ENCODE peak calls at places on chromosomes 5 and 9, in ten cellular contexts. One of them, this sample, is unnamed.

GRCh38 chr9:16613605-16614004 is 256.9 kb downstream of the BNC2 start:
- DNase-seq in endothelial cell of umbilical vein: no peak
- DNase-seq in PC-3: no peak
- DNase-seq in neural progenitor cell: no peak
- DNase-seq in GM12878: no peak
- DNase-seq in neuronal stem cell: no peak
- DNase-seq in keratinocyte: no peak
- DNase-seq in mesendoderm: no peak
- DNase-seq in GM23338: no peak
- DNase-seq in GM23248: no peak
- DNase-seq in this sample: no peak

GRCh38 chr5:151740958-151741373 is 17.5 kb downstream of the ATOX1 start:
- DNase-seq in PC-3: peak
- DNase-seq in GM12878: no peak
- DNase-seq in neuronal stem cell: no peak
- DNase-seq in GM23248: peak
- DNase-seq in GM23338: no peak
- DNase-seq in neural progenitor cell: no peak
- DNase-seq in keratinocyte: no peak
- DNase-seq in endothelial cell of umbilical vein: peak
- DNase-seq in mesendoderm: no peak
- DNase-seq in this sample: peak

GRCh38 chr9:105187781-105188180 is 56.7 kb upstream of the SLC44A1 start:
- DNase-seq in mesendoderm: no peak
- DNase-seq in GM12878: no peak
- DNase-seq in neuronal stem cell: no peak
- DNase-seq in neural progenitor cell: no peak
- DNase-seq in GM23248: peak
- DNase-seq in endothelial cell of umbilical vein: peak
- DNase-seq in keratinocyte: no peak
- DNase-seq in PC-3: peak
- DNase-seq in GM23338: no peak
- DNase-seq in this sample: peak

GRCh38 chr5:169404223-169404622 is 103.3 kb upstream of the SLIT3 start:
- DNase-seq in GM12878: no peak
- DNase-seq in neural progenitor cell: no peak
- DNase-seq in GM23338: no peak
- DNase-seq in keratinocyte: no peak
- DNase-seq in endothelial cell of umbilical vein: no peak
- DNase-seq in PC-3: no peak
- DNase-seq in neuronal stem cell: no peak
- DNase-seq in mesendoderm: no peak
- DNase-seq in GM23248: peak
- DNase-seq in this sample: no peak

GRCh38 chr5:126016256-126016655 is 407.0 kb upstream of the GRAMD2B start:
- DNase-seq in mesendoderm: no peak
- DNase-seq in keratinocyte: no peak
- DNase-seq in PC-3: no peak
- DNase-seq in GM23338: no peak
- DNase-seq in GM12878: no peak
- DNase-seq in endothelial cell of umbilical vein: no peak
- DNase-seq in GM23248: peak
- DNase-seq in neuronal stem cell: no peak
- DNase-seq in neural progenitor cell: no peak
- DNase-seq in this sample: no peak

GRCh38 chr5:177471610-177472356 is 1.7 kb downstream of the DBN1 start:
- DNase-seq in keratinocyte: no peak
- DNase-seq in endothelial cell of umbilical vein: no peak
- DNase-seq in GM23338: no peak
- DNase-seq in neuronal stem cell: no peak
- DNase-seq in mesendoderm: no peak
- DNase-seq in GM23248: peak
- DNase-seq in neural progenitor cell: no peak
- DNase-seq in PC-3: no peak
- DNase-seq in GM12878: no peak
- DNase-seq in this sample: peak

GRCh38 chr9:19876569-19877316 is 87.9 kb upstream of the SLC24A2 start:
- DNase-seq in GM23338: no peak
- DNase-seq in mesendoderm: no peak
- DNase-seq in GM23248: no peak
- DNase-seq in GM12878: no peak
- DNase-seq in neuronal stem cell: no peak
- DNase-seq in neural progenitor cell: no peak
- DNase-seq in PC-3: no peak
- DNase-seq in keratinocyte: no peak
- DNase-seq in endothelial cell of umbilical vein: no peak
- DNase-seq in this sample: no peak

GRCh38 chr9:23693374-23693773 is 132.7 kb downstream of the ELAVL2 start:
- DNase-seq in GM23338: no peak
- DNase-seq in PC-3: no peak
- DNase-seq in endothelial cell of umbilical vein: no peak
- DNase-seq in GM23248: no peak
- DNase-seq in keratinocyte: no peak
- DNase-seq in GM12878: no peak
- DNase-seq in neuronal stem cell: no peak
- DNase-seq in mesendoderm: no peak
- DNase-seq in neural progenitor cell: no peak
- DNase-seq in this sample: no peak

GRCh38 chr5:132087176-132087575 is 13.6 kb downstream of the CSF2 start:
- DNase-seq in keratinocyte: no peak
- DNase-seq in GM23338: no peak
- DNase-seq in mesendoderm: no peak
- DNase-seq in endothelial cell of umbilical vein: peak
- DNase-seq in neuronal stem cell: no peak
- DNase-seq in PC-3: no peak
- DNase-seq in GM23248: no peak
- DNase-seq in GM12878: no peak
- DNase-seq in neural progenitor cell: no peak
- DNase-seq in this sample: no peak

GRCh38 chr5:66417681-66418248 is 178.4 kb upstream of the MAST4 start:
- DNase-seq in GM23248: no peak
- DNase-seq in neuronal stem cell: no peak
- DNase-seq in mesendoderm: no peak
- DNase-seq in GM23338: no peak
- DNase-seq in PC-3: no peak
- DNase-seq in endothelial cell of umbilical vein: no peak
- DNase-seq in GM12878: no peak
- DNase-seq in keratinocyte: no peak
- DNase-seq in neural progenitor cell: no peak
- DNase-seq in this sample: no peak

GRCh38 chr5:68258531-68258930 is 43.0 kb downstream of the PIK3R1 start:
- DNase-seq in endothelial cell of umbilical vein: no peak
- DNase-seq in GM23338: no peak
- DNase-seq in GM23248: no peak
- DNase-seq in neuronal stem cell: no peak
- DNase-seq in neural progenitor cell: no peak
- DNase-seq in PC-3: no peak
- DNase-seq in keratinocyte: no peak
- DNase-seq in mesendoderm: no peak
- DNase-seq in GM12878: no peak
- DNase-seq in this sample: no peak

DNA sequence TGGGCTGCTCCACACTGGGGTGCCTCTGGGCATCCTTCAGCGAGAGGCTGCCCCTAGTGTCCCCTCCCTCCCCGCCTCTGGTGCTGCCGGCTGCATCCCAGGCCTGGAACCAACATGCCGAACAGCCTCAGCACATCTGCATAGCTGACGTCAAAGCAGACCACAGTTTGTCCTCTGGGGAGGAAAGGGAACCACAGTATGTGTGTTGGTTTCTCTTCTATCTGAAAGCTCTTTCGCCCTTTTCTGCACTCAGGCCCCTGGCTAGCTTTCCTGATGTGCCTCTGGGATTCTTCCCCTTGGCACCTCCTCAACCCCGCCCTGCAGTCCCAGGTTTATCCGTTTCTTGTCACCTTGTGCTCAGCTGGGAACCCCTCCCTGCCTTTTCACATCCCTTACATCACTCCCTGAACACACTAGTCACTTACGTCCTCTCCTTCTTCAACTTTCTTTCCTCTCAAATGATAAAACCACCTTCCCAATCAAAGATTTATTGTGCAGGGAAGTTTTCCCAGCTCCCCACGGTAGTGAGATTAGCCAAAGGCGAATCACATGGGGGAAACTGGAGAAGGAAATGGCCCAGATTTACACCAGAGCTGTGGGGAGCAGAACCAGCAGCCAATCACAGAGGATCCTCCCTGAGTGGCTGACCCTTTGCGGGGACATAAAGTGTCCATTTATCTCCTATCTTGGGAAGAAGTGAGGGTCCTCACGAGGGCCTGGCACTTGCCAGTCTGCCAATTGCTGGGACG is 35.6 kb upstream of the B4GALT1 start:
- DNase-seq in endothelial cell of umbilical vein: no peak
- DNase-seq in neuronal stem cell: no peak
- DNase-seq in keratinocyte: no peak
- DNase-seq in neural progenitor cell: no peak
- DNase-seq in PC-3: no peak
- DNase-seq in GM23248: peak
- DNase-seq in mesendoderm: no peak
- DNase-seq in GM12878: peak
- DNase-seq in GM23338: peak
- DNase-seq in this sample: peak
- H3K27ac ChIP-seq in endothelial cell of umbilical vein: no peak
- H3K27ac ChIP-seq in neuronal stem cell: no peak
- H3K27ac ChIP-seq in keratinocyte: peak
- H3K27ac ChIP-seq in neural progenitor cell: no peak
- H3K27ac ChIP-seq in PC-3: no peak
- H3K27ac ChIP-seq in GM23248: no peak
- H3K27ac ChIP-seq in mesendoderm: no peak
- H3K27ac ChIP-seq in GM12878: peak
- H3K27ac ChIP-seq in GM23338: no peak
- H3K27ac ChIP-seq in this sample: peak

GRCh38 chr5:1036504-1037122 is 28.0 kb downstream of the NKD2 start:
- DNase-seq in GM12878: no peak
- DNase-seq in PC-3: no peak
- DNase-seq in GM23338: no peak
- DNase-seq in neuronal stem cell: no peak
- DNase-seq in neural progenitor cell: no peak
- DNase-seq in mesendoderm: no peak
- DNase-seq in GM23248: no peak
- DNase-seq in keratinocyte: no peak
- DNase-seq in endothelial cell of umbilical vein: no peak
- DNase-seq in this sample: peak
- H3K4me2 ChIP-seq in GM12878: no peak
- H3K4me2 ChIP-seq in PC-3: no peak
- H3K4me2 ChIP-seq in GM23338: no peak
- H3K4me2 ChIP-seq in neuronal stem cell: no peak
- H3K4me2 ChIP-seq in neural progenitor cell: no peak
- H3K4me2 ChIP-seq in mesendoderm: no peak
- H3K4me2 ChIP-seq in GM23248: no peak
- H3K4me2 ChIP-seq in keratinocyte: no peak
- H3K4me2 ChIP-seq in endothelial cell of umbilical vein: no peak
- H3K4me2 ChIP-seq in this sample: no peak

GRCh38 chr5:140564196-140565023 is at the start of the genes APBB3 and SLC35A4:
- DNase-seq in GM23338: peak
- DNase-seq in PC-3: peak
- DNase-seq in keratinocyte: peak
- DNase-seq in GM12878: peak
- DNase-seq in neuronal stem cell: peak
- DNase-seq in endothelial cell of umbilical vein: peak
- DNase-seq in neural progenitor cell: peak
- DNase-seq in mesendoderm: peak
- DNase-seq in GM23248: peak
- DNase-seq in this sample: peak

GRCh38 chr5:140563554-140563953 is 844 bp downstream of the APBB3 start:
- DNase-seq in endothelial cell of umbilical vein: no peak
- DNase-seq in GM23338: no peak
- DNase-seq in mesendoderm: no peak
- DNase-seq in neuronal stem cell: no peak
- DNase-seq in PC-3: no peak
- DNase-seq in GM23248: no peak
- DNase-seq in GM12878: no peak
- DNase-seq in neural progenitor cell: no peak
- DNase-seq in keratinocyte: no peak
- DNase-seq in this sample: peak

GRCh38 chr5:140565024-140565779 is 574 bp downstream of the SLC35A4 start:
- DNase-seq in GM23248: peak
- DNase-seq in GM23338: no peak
- DNase-seq in endothelial cell of umbilical vein: peak
- DNase-seq in neural progenitor cell: no peak
- DNase-seq in GM12878: no peak
- DNase-seq in mesendoderm: no peak
- DNase-seq in keratinocyte: no peak
- DNase-seq in neuronal stem cell: no peak
- DNase-seq in PC-3: peak
- DNase-seq in this sample: peak

GRCh38 chr5:140560227-140560626 is 3.0 kb upstream of the SRA1 start:
- DNase-seq in GM23248: no peak
- DNase-seq in mesendoderm: no peak
- DNase-seq in GM12878: no peak
- DNase-seq in neural progenitor cell: no peak
- DNase-seq in PC-3: no peak
- DNase-seq in neuronal stem cell: no peak
- DNase-seq in keratinocyte: no peak
- DNase-seq in GM23338: no peak
- DNase-seq in endothelial cell of umbilical vein: no peak
- DNase-seq in this sample: peak

DNA sequence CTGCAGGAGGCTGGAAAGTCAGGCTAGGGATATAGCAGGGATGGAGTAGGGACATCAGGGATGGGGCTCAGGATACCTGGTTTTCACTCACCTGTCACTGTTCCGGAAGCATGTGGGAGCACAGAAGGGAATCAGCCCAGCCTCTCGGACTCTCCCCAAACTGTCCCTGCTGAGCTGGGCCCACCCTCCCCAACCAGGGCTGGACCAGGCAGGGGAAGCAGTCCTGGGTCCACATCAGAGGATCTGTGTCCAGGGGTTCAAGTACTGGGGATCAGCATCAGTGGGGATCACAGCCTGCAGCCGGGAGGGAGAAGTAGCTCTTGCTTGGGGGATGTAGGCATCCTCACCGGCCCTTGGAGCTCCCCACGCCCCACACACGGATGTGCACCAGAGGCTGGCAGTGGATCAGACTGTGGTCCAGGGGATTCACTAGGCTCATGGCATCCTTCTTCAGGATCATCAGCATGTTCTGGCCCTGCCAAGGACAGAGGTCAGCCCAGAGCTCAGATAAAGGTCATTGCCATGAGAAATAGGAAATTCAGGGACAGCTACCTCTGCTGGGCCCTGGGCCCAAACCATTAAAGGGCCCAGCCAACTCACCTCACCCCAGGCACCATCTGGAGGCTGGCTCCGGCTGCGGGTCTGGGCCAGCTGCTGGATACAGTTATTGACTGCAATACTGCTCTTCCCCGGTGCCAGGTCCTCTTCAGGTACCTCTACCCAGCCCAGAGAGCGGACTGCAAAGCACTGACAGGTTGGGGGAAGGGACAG is 2.5 kb downstream of the APBB3 start:
- DNase-seq in neuronal stem cell: no peak
- DNase-seq in GM23338: no peak
- DNase-seq in neural progenitor cell: no peak
- DNase-seq in PC-3: no peak
- DNase-seq in GM23248: no peak
- DNase-seq in keratinocyte: no peak
- DNase-seq in GM12878: no peak
- DNase-seq in endothelial cell of umbilical vein: no peak
- DNase-seq in mesendoderm: no peak
- DNase-seq in this sample: peak
- H3K27ac ChIP-seq in neuronal stem cell: no peak
- H3K27ac ChIP-seq in GM23338: no peak
- H3K27ac ChIP-seq in neural progenitor cell: no peak
- H3K27ac ChIP-seq in PC-3: no peak
- H3K27ac ChIP-seq in GM23248: no peak
- H3K27ac ChIP-seq in keratinocyte: no peak
- H3K27ac ChIP-seq in GM12878: no peak
- H3K27ac ChIP-seq in endothelial cell of umbilical vein: no peak
- H3K27ac ChIP-seq in mesendoderm: no peak
- H3K27ac ChIP-seq in this sample: no peak

GRCh38 chr5:181142054-181142453 is 5.3 kb upstream of the OR2V2 start:
- DNase-seq in GM23338: no peak
- DNase-seq in PC-3: no peak
- DNase-seq in mesendoderm: no peak
- DNase-seq in GM12878: no peak
- DNase-seq in endothelial cell of umbilical vein: no peak
- DNase-seq in keratinocyte: no peak
- DNase-seq in neural progenitor cell: no peak
- DNase-seq in GM23248: no peak
- DNase-seq in neuronal stem cell: no peak
- DNase-seq in this sample: no peak
- H3K4me2 ChIP-seq in GM23338: no peak
- H3K4me2 ChIP-seq in PC-3: no peak
- H3K4me2 ChIP-seq in mesendoderm: no peak
- H3K4me2 ChIP-seq in GM12878: no peak
- H3K4me2 ChIP-seq in endothelial cell of umbilical vein: no peak
- H3K4me2 ChIP-seq in keratinocyte: no peak
- H3K4me2 ChIP-seq in neural progenitor cell: no peak
- H3K4me2 ChIP-seq in GM23248: no peak
- H3K4me2 ChIP-seq in neuronal stem cell: no peak
- H3K4me2 ChIP-seq in this sample: no peak